ENCODE peak calls at places on chromosome 11, in nine cellular contexts. N is fibroblast of the conjunctiva, K is cardiac fibroblast, L is astrocyte of the spinal cord, B is fibroblast of lung, Q is neural progenitor cell, O is HEK293T, S is RWPE1, U is HepG2. F is an unnamed sample.

GRCh38 chr11:128302425-128303186 is 284.8 kb downstream of the ETS1 start:
- DNase-seq in N (no peak), K (no peak), O (no peak), L (no peak), U (no peak), B (no peak), S (no peak), Q (no peak), F (peak)

GRCh38 chr11:86174101-86175046 is 70.2 kb upstream of the EED start:
- DNase-seq in B (peak), S (peak), L (peak), K (peak), U (peak), N (peak), Q (no peak), O (no peak), F (peak)

GRCh38 chr11:59754494-59754858 is 700 bp upstream of the STX3 start:
- DNase-seq in N (no peak), Q (peak), L (peak), S (peak), U (no peak), B (peak), K (no peak), O (peak), F (no peak)

GRCh38 chr11:120217526-120217925 is 6.7 kb downstream of the OAF start:
- DNase-seq in U (no peak), N (no peak), S (no peak), K (no peak), L (no peak), B (no peak), Q (no peak), O (no peak), F (no peak)

GRCh38 chr11:16902979-16903378 is 111.2 kb downstream of the PLEKHA7 start:
- DNase-seq in B (no peak), N (no peak), L (no peak), S (no peak), Q (no peak), K (no peak), U (no peak), O (no peak), F (peak)

GRCh38 chr11:83816572-83817187 is 530.5 kb upstream of the CCDC90B start:
- DNase-seq in U (peak), N (peak), Q (peak), O (no peak), L (peak), K (peak), B (peak), S (peak), F (no peak)

GRCh38 chr11:129225190-129225589 is 33.1 kb upstream of the ARHGAP32 start:
- DNase-seq in L (peak), N (no peak), K (peak), O (no peak), S (no peak), B (peak), Q (no peak), U (no peak), F (peak)

GRCh38 chr11:90916706-90917105 is 693.9 kb upstream of the CHORDC1 start:
- DNase-seq in O (no peak), N (no peak), K (no peak), S (no peak), U (no peak), L (no peak), Q (no peak), B (no peak), F (no peak)

GRCh38 chr11:47225552-47226137 is 10.9 kb downstream of the DDB2 start:
- DNase-seq in L (no peak), N (no peak), B (no peak), U (no peak), Q (no peak), K (no peak), O (no peak), S (no peak), F (no peak)

GRCh38 chr11:61487342-61488025 is 21.1 kb upstream of the LRRC10B start:
- DNase-seq in S (no peak), O (no peak), L (no peak), N (no peak), B (no peak), Q (no peak), K (no peak), U (no peak), F (no peak)

GRCh38 chr11:940496-941135 is 14.9 kb downstream of the AP2A2 start:
- DNase-seq in S (no peak), L (no peak), U (no peak), O (no peak), K (no peak), Q (peak), N (no peak), B (no peak), F (no peak)

GRCh38 chr11:94494200-94494545 is 389 bp downstream of the ANKRD49 start:
- DNase-seq in S (no peak), K (peak), O (no peak), N (no peak), B (no peak), U (no peak), Q (peak), L (no peak), F (no peak)

GRCh38 chr11:35907648-35908431 is 36.0 kb upstream of the LDLRAD3 start:
- DNase-seq in L (peak), U (no peak), Q (no peak), B (peak), O (no peak), K (peak), N (peak), S (peak), F (peak)

GRCh38 chr11:14873632-14874031 is 18.4 kb downstream of the CYP2R1 start:
- DNase-seq in N (no peak), O (no peak), Q (no peak), K (no peak), S (no peak), B (no peak), U (no peak), L (no peak), F (no peak)

GRCh38 chr11:69918938-69919650 is 99.9 kb upstream of the FGF3 start:
- DNase-seq in U (peak), B (peak), O (peak), S (peak), K (peak), N (peak), L (peak), Q (peak), F (peak)

GRCh38 chr11:3967695-3968094 is 112.2 kb downstream of the STIM1 start:
- DNase-seq in L (no peak), O (no peak), B (no peak), U (no peak), S (no peak), N (no peak), K (no peak), Q (peak), F (no peak)

GRCh38 chr11:19595499-19595839 is 117.2 kb upstream of the NAV2 start:
- DNase-seq in K (no peak), L (no peak), U (no peak), N (no peak), B (no peak), S (no peak), O (no peak), Q (no peak), F (no peak)

GRCh38 chr11:1554981-1555712 is 16.9 kb downstream of the DUSP8 start:
- DNase-seq in S (no peak), O (no peak), Q (no peak), B (no peak), L (no peak), U (no peak), K (no peak), N (no peak), F (no peak)

GRCh38 chr11:44456544-44457270 is 108.8 kb upstream of the CD82 start:
- DNase-seq in B (no peak), N (no peak), U (no peak), K (no peak), L (no peak), O (peak), S (peak), Q (peak), F (no peak)

GRCh38 chr11:11074686-11075370 is 217.0 kb upstream of the ZBED5 start:
- DNase-seq in S (no peak), Q (no peak), U (no peak), O (no peak), B (no peak), N (no peak), L (no peak), K (no peak), F (no peak)

GRCh38 chr11:76839326-76839725 is 21.4 kb upstream of the ACER3 start:
- DNase-seq in O (no peak), L (no peak), N (no peak), K (no peak), S (no peak), B (no peak), U (no peak), Q (no peak), F (no peak)

GRCh38 chr11:102798012-102798746 is at the start of gene MMP1:
- DNase-seq in U (no peak), S (peak), Q (no peak), N (no peak), O (no peak), L (peak), B (peak), K (peak), F (peak)

GRCh38 chr11:47003180-47003877 is 66.8 kb downstream of the CSTPP1 start:
- DNase-seq in O (no peak), U (no peak), S (no peak), K (no peak), L (no peak), N (no peak), Q (no peak), B (no peak), F (no peak)

GRCh38 chr11:67644042-67644441 is 4.5 kb upstream of the TBX10 start:
- DNase-seq in K (no peak), U (peak), B (no peak), S (peak), L (no peak), Q (peak), O (no peak), N (no peak), F (peak)

GRCh38 chr11:33631749-33632091 is 68.9 kb downstream of the C11orf91 start:
- DNase-seq in B (no peak), K (no peak), L (no peak), S (no peak), U (no peak), N (no peak), O (no peak), Q (no peak), F (no peak)

GRCh38 chr11:77883775-77884174 is 62.8 kb downstream of the AAMDC start:
- DNase-seq in O (no peak), N (no peak), S (no peak), Q (no peak), L (no peak), K (no peak), U (no peak), B (peak), F (no peak)

GRCh38 chr11:1117970-1118369 is 39.8 kb upstream of the MUC5AC start:
- DNase-seq in U (no peak), L (no peak), B (no peak), Q (no peak), K (no peak), O (no peak), N (no peak), S (no peak), F (no peak)

GRCh38 chr11:65856689-65857499 is 1.1 kb downstream of the CFL1 start:
- DNase-seq in B (peak), U (peak), O (peak), L (peak), N (no peak), K (peak), Q (peak), S (no peak), F (peak)

GRCh38 chr11:19953909-19954308 is 206.4 kb downstream of the DBX1 start:
- DNase-seq in K (peak), L (peak), B (peak), S (peak), Q (peak), N (no peak), O (peak), U (peak), F (peak)

GRCh38 chr11:85407648-85408047 is 219.5 kb downstream of the DLG2 start:
- DNase-seq in K (no peak), B (no peak), L (no peak), S (no peak), Q (no peak), O (no peak), N (no peak), U (no peak), F (no peak)

GRCh38 chr11:130932086-130932712 is 15.9 kb upstream of the SNX19 start:
- DNase-seq in B (no peak), O (no peak), K (no peak), L (no peak), S (no peak), N (no peak), U (no peak), Q (no peak), F (no peak)

GRCh38 chr11:130449996-130450419 is 1.6 kb downstream of the ADAMTS15 start:
- DNase-seq in S (no peak), K (peak), O (no peak), B (peak), Q (peak), U (no peak), L (peak), N (peak), F (no peak)

GRCh38 chr11:122656073-122656630 is 630 bp downstream of the UBASH3B start:
- DNase-seq in B (peak), N (no peak), Q (peak), S (peak), K (peak), O (peak), L (peak), U (no peak), F (peak)

GRCh38 chr11:83836883-83837654 is 550.9 kb upstream of the CCDC90B start:
- DNase-seq in S (peak), Q (peak), U (peak), N (peak), O (peak), K (peak), L (peak), B (peak), F (peak)

GRCh38 chr11:130391692-130392091 is 36.7 kb downstream of the ADAMTS8 start:
- DNase-seq in O (no peak), K (no peak), Q (no peak), N (no peak), L (no peak), S (no peak), B (no peak), U (no peak), F (no peak)

GRCh38 chr11:122863704-122864326 is 18.7 kb upstream of the JHY start:
- DNase-seq in L (peak), Q (peak), U (no peak), N (peak), S (peak), O (peak), B (peak), K (peak), F (no peak)

GRCh38 chr11:47987781-47988180 is 7.4 kb downstream of the PTPRJ start:
- DNase-seq in K (no peak), S (no peak), B (no peak), L (no peak), O (no peak), U (no peak), Q (no peak), N (no peak), F (no peak)

GRCh38 chr11:83523676-83524075 is 237.5 kb upstream of the CCDC90B start:
- DNase-seq in S (no peak), U (no peak), L (no peak), O (no peak), N (no peak), B (no peak), K (no peak), Q (no peak), F (no peak)